ENCODE peak calls at places on chromosomes 5 and 9, in nine cellular contexts. Q is tibial artery, W is AG04450, X is HL-60, M is AG09309, E is neural progenitor cell, D is sigmoid colon, U is colonic mucosa, N is kidney. J is an unnamed sample.

GRCh38 chr9:132214027-132214622 is 52.3 kb downstream of the NTNG2 start:
- DNase-seq in U (no peak), D (peak), M (peak), E (peak), W (peak), N (no peak), X (no peak), Q (no peak), J (peak)

GRCh38 chr9:76456202-76456926 is 2.6 kb upstream of the GCNT1 start:
- DNase-seq in X (no peak), N (no peak), W (peak), Q (peak), U (peak), M (no peak), D (no peak), E (peak), J (no peak)

GRCh38 chr5:124617787-124618186 is 128.7 kb downstream of the ZNF608 start:
- DNase-seq in E (no peak), M (no peak), W (no peak), Q (no peak), D (no peak), N (no peak), X (no peak), U (no peak), J (no peak)

GRCh38 chr5:22319798-22320197 is 533.3 kb downstream of the CDH12 start:
- DNase-seq in X (no peak), U (no peak), D (no peak), N (no peak), W (no peak), Q (no peak), E (peak), M (no peak), J (no peak)

GRCh38 chr5:40223884-40224402 is 455.8 kb upstream of the PTGER4 start:
- DNase-seq in D (no peak), X (no peak), U (no peak), N (no peak), Q (no peak), M (peak), E (no peak), W (peak), J (peak)

GRCh38 chr5:6462671-6463070 is 14.0 kb downstream of the UBE2QL1 start:
- DNase-seq in N (no peak), E (no peak), X (no peak), Q (no peak), W (no peak), M (no peak), U (no peak), D (no peak), J (no peak)

GRCh38 chr5:85049020-85049419 is 664.3 kb upstream of the EDIL3 start:
- DNase-seq in D (no peak), Q (no peak), N (no peak), W (peak), M (no peak), X (no peak), U (no peak), E (peak), J (no peak)

GRCh38 chr5:109743041-109743531 is 53.4 kb downstream of the MAN2A1 start:
- DNase-seq in U (no peak), W (no peak), E (no peak), Q (no peak), D (no peak), M (no peak), N (no peak), X (no peak), J (no peak)

GRCh38 chr9:12775373-12775962 is 648 bp downstream of the LURAP1L start:
- DNase-seq in Q (peak), U (no peak), E (peak), D (peak), W (no peak), M (no peak), N (peak), X (no peak), J (no peak)

DNA sequence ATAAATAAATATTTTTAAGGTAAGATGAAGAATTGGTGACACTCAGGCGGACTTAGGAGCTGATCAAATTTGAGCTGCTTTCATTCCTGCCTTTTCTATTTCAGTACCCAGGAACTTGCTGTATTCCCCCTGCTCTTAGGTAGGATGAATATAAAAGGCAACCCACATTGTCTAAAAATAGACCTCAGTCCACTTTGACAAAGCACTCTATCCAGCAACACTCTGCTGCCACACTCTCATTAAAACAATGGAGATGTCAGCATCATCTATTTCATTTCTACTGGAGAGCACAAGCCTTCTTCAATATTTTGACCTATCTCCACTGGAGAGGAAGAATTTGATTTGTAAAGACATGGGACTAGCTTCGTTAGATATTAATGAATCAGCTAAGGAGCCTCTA is 468.5 kb downstream of the PTPRD start:
- DNase-seq in X (no peak), W (no peak), M (no peak), E (no peak), Q (no peak), D (no peak), N (no peak), U (no peak), J (no peak)
- H3K4me3 ChIP-seq in X (no peak), W (no peak), M (no peak), E (no peak), Q (no peak), D (no peak), N (no peak), U (no peak), J (no peak)

GRCh38 chr9:129611302-129611800 is 9.6 kb downstream of the C9orf50 start:
- DNase-seq in W (no peak), Q (no peak), E (no peak), N (no peak), M (no peak), X (no peak), D (no peak), U (no peak), J (no peak)

GRCh38 chr9:129610473-129611301 is 10.2 kb downstream of the C9orf50 start:
- DNase-seq in M (no peak), D (peak), N (peak), X (no peak), U (peak), W (no peak), Q (peak), E (peak), J (no peak)

GRCh38 chr9:129608561-129609481 is 12.1 kb downstream of the C9orf50 start:
- DNase-seq in W (no peak), M (no peak), E (no peak), U (peak), N (peak), Q (no peak), D (no peak), X (no peak), J (no peak)

GRCh38 chr9:129610193-129610472 is 10.8 kb downstream of the C9orf50 start:
- DNase-seq in D (no peak), W (no peak), U (no peak), M (no peak), E (no peak), X (no peak), Q (no peak), N (no peak), J (no peak)

DNA sequence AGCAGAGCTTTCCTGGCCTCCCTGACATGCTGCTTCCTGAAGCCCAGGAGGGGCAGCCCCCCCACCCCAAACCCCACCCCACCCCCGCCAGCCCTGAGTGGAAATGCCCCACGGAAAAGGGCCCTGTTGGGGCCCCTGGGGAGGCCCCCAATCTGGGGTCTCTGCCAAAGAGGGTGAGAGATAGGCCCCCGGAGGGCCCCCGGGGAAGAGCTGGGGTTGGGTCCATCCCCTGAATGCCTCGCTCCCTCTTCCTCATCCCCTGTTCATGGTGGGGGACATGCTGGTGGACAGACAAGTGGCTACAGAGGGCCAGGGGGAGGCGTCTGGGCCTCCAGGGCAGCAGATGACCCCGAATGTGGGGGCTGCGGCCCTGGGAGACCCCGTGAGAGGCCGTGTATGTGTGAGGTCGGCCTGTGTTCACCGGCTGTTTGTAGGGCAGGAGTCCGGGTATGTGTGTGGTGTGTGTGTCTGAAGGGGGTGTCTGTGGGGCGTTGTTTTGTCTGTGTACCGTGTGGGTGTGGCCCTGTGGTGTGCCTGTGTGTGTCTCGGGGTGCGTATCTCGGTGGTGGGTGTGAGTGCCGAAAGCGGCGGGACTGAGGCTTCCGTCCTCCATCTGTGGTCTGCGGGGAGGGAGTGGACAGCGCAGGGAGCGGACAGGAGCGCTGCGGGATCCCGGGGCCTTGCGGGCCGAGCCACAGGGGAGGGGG is 11.3 kb downstream of the C9orf50 start:
- DNase-seq in X (no peak), N (peak), M (no peak), W (no peak), D (no peak), U (peak), Q (peak), E (peak), J (no peak)
- H3K4me3 ChIP-seq in X (no peak), N (peak), M (peak), W (peak), D (peak), U (peak), Q (peak), E (peak), J (no peak)

GRCh38 chr9:108884701-108885100 is 22.6 kb downstream of the ACTL7A start:
- DNase-seq in E (no peak), X (no peak), U (no peak), W (no peak), D (no peak), N (no peak), Q (no peak), M (no peak), J (no peak)
- H3K4me3 ChIP-seq in E (no peak), X (no peak), U (no peak), W (no peak), D (no peak), N (no peak), Q (no peak), M (no peak), J (no peak)

DNA sequence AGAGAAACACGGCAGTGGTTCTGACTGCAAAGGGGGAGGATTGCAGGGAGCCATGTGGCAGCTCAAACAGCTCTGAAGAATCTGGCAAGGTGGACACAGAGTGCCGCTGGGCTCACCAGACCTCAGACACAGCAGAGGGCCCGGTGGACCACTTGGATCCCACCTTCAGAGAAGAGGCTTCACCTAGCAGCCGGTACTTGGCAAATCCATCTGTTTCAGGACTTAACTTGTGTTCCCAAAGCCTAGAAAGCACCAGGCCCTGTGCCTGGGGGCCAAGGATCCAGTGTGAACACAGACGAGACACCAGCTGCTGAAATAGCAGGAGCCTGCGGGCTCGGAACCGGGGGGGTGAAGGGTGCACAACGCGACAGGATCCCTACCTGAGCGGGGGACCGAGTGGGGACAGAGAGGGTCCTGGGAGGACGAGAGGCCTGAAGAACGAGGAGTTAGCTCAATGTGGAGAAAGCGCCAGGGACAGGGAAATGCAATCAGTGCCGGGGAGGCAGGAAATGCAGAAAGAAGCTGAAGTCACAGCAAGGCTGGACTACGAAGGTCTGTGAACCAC is 44.6 kb downstream of the BTNL9 start:
- DNase-seq in Q (no peak), D (no peak), X (no peak), U (no peak), M (no peak), W (no peak), E (no peak), N (no peak), J (no peak)
- H3K4me3 ChIP-seq in Q (no peak), D (no peak), X (no peak), U (no peak), M (no peak), W (no peak), E (no peak), N (no peak), J (no peak)

DNA sequence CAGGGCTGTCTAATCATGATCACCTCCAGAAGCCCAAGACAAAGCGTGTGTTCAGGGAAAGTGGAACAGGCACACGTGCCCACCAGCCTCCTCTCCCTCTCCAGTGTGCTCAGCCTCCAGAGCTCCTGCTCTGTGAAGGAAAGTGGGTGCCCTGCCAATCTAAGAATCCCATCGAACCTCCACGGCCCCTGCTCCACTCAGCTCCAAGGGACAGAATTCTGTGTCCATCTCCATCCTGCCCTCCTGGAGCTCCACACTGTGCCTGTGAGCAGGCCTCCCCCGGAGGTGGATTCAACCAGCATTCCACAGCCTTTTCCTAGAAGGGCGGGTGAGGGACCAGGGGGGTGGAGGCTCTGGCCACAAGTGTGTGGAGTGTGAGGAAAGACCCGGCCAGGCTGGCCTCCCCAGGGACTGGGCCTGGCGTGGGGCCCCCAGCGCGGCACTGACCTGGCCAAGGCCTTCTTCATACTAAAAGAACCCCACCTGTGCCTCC is 6.0 kb downstream of the EEIG1 start:
- DNase-seq in Q (peak), D (peak), U (peak), X (no peak), N (peak), W (no peak), M (no peak), E (peak), J (no peak)
- H3K4me3 ChIP-seq in Q (no peak), D (peak), U (no peak), X (no peak), N (peak), W (no peak), M (no peak), E (no peak), J (no peak)

GRCh38 chr5:172453986-172454354 is 355 bp downstream of the SH3PXD2B start:
- DNase-seq in X (no peak), N (peak), W (no peak), Q (no peak), D (peak), U (peak), M (no peak), E (peak), J (no peak)

GRCh38 chr5:172450861-172451695 is 3.2 kb downstream of the SH3PXD2B start:
- DNase-seq in Q (no peak), E (peak), X (no peak), W (no peak), D (peak), N (no peak), M (no peak), U (no peak), J (no peak)

GRCh38 chr5:172453206-172453985 is 929 bp downstream of the SH3PXD2B start:
- DNase-seq in Q (no peak), N (no peak), E (peak), M (no peak), X (no peak), W (no peak), D (peak), U (peak), J (no peak)

GRCh38 chr5:172451771-172452197 is 2.5 kb downstream of the SH3PXD2B start:
- DNase-seq in M (peak), Q (peak), E (no peak), U (no peak), N (no peak), W (no peak), D (peak), X (no peak), J (no peak)

DNA sequence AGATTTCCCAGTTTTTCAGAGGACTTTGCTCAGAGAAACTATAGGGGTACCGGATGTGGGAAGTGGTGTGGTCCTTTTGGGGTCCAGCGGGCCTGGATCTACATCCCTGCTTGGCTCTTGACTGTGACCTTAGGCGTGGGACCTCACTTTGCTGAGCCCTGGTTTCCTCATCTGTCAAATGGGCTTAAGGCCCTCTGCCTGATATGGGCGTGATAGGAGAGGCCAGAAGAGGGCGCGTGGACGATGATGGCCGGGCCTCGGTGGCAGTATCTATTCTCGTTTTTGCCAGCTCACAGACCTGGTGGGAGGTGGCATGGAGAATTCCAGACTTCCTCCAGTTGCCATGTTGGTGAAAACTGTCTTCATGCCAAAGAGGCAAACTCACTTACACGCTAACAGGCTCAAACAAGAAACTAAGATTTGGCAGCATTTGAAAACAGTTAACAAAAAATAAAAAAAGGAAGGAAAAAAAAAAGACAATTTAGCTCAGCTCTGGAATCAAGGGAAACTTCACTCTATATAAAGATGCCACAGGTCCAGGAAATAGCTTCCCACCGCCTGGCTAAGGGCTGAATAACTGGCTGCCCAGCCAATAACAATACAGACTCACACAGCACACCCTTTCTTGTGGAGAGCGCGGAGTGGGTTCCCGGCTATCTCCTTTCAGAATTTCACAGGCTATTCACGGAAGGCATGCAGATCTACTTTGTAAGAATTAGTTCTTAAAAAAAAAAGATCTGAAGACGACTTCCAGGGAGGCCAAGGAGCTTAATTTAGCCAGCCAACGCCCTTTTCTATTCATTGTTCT is 1.7 kb downstream of the SH3PXD2B start:
- DNase-seq in Q (peak), U (no peak), W (no peak), D (peak), N (no peak), X (no peak), E (peak), M (peak), J (no peak)
- H3K4me3 ChIP-seq in Q (peak), U (peak), W (peak), D (peak), N (no peak), X (no peak), E (peak), M (peak), J (peak)

GRCh38 chr5:141369994-141370848 is at the start of gene PCDHGB3:
- DNase-seq in Q (peak), N (no peak), X (peak), D (no peak), M (no peak), E (no peak), U (no peak), W (no peak), J (no peak)
- H3K4me3 ChIP-seq in Q (peak), N (peak), X (peak), D (no peak), M (peak), E (no peak), U (no peak), W (peak), J (peak)

GRCh38 chr9:95116002-95116819 is 201.3 kb downstream of the FANCC start:
- DNase-seq in M (no peak), U (peak), N (no peak), Q (no peak), X (no peak), W (no peak), D (peak), E (peak), J (no peak)
- H3K4me3 ChIP-seq in M (no peak), U (no peak), N (no peak), Q (no peak), X (no peak), W (no peak), D (no peak), E (no peak), J (no peak)

GRCh38 chr9:112601646-112602045 is 115.0 kb downstream of the KIAA1958 start:
- DNase-seq in D (no peak), X (no peak), M (peak), E (no peak), W (peak), U (no peak), N (no peak), Q (no peak), J (no peak)

GRCh38 chr9:112605518-112605917 is 112.4 kb downstream of the INIP start:
- DNase-seq in M (no peak), D (no peak), E (no peak), X (no peak), Q (no peak), N (no peak), U (no peak), W (no peak), J (no peak)

GRCh38 chr9:112604790-112605189 is 113.1 kb downstream of the INIP start:
- DNase-seq in N (no peak), E (no peak), X (no peak), U (no peak), W (no peak), D (no peak), M (no peak), Q (no peak), J (no peak)

DNA sequence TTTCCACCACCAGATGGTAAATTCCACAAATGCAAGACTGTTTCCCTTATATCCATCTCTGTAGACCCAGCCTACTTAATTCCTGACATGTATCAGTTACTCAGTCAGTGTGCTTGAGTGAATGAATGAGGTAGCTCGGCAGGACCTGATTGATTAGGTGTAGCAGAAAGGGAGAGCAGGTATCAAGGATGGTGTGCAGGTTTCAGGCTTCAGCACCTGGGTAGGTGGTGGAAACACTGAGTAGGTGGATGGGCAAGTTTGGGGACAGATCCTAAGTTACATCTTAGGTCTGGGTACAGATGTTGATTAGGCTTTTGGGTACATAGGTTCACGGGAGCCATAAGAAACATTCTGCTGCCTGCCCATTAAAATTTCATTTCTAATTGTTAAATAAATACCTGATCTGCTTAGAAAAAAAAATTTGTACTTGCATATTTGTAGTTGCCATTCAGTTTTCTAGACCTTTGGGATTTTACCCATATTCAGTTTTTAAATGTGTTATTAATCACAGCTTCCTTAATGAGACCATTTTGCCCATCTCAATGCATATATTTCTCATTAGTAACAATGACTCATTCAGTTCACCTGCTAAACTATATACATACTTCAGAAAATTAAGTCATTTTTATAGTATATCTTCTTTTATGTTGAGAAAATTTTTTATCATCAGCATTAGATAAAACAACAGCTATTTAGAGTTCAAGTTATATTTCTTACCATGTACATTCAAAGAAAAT is 111.8 kb downstream of the INIP start:
- DNase-seq in Q (no peak), N (no peak), W (no peak), M (no peak), X (no peak), D (no peak), E (no peak), U (no peak), J (no peak)
- H3K4me3 ChIP-seq in Q (no peak), N (no peak), W (no peak), M (no peak), X (no peak), D (no peak), E (no peak), U (no peak), J (no peak)

J was measured in HFF-Myc.